ENCODE peak calls at places on chromosomes 3 and 15, in four cellular contexts. Y, W, B and S are unnamed samples. For H3K27me3, the result is how much of the 10 kb centered on the place peaks cover.

GRCh38 chr15:93974804-93975481 is 256.4 kb upstream of the MCTP2 start:
- DNase-seq in Y (no peak), W (peak), B (no peak), S (no peak)

GRCh38 chr15:33735637-33736247 is 232.6 kb upstream of the CHRM5 start:
- DNase-seq in Y (no peak), W (no peak), B (peak), S (no peak)

GRCh38 chr3:167736264-167736787 is 805 bp downstream of the SERPINI1 start:
- DNase-seq in Y (no peak), W (no peak), B (no peak), S (no peak)

GRCh38 chr15:88484781-88485246 is 17.3 kb downstream of the MRPS11 start:
- DNase-seq in Y (no peak), W (no peak), B (no peak), S (no peak)

GRCh38 chr3:30294241-30294667 is 312.1 kb upstream of the TGFBR2 start:
- DNase-seq in Y (no peak), W (no peak), B (no peak), S (no peak)

GRCh38 chr15:35624881-35625280 is 78.9 kb upstream of the DPH6 start:
- DNase-seq in Y (peak), W (peak), B (no peak), S (no peak)

GRCh38 chr3:74692-75243 is 121.8 kb upstream of the CHL1 start:
- DNase-seq in Y (no peak), W (no peak), B (no peak), S (no peak)

GRCh38 chr3:50436063-50436674 is 67.3 kb downstream of the CACNA2D2 start:
- DNase-seq in Y (peak), W (peak), B (peak), S (peak)

GRCh38 chr3:108099203-108099602 is 8.4 kb upstream of the CD47 start:
- DNase-seq in Y (no peak), W (no peak), B (no peak), S (no peak)

GRCh38 chr3:14143826-14144225 is 19.0 kb downstream of the TMEM43 start:
- DNase-seq in Y (no peak), W (peak), B (peak), S (no peak)

GRCh38 chr15:96322401-96323249 is 7.9 kb upstream of the NR2F2 start:
- DNase-seq in Y (no peak), W (peak), B (no peak), S (peak)

GRCh38 chr3:120089089-120089488 is 5.2 kb downstream of the GSK3B start:
- DNase-seq in Y (no peak), W (no peak), B (no peak), S (no peak)

GRCh38 chr3:136750209-136750921 is 1.8 kb downstream of the STAG1 start:
- DNase-seq in Y (no peak), W (no peak), B (peak), S (no peak)

GRCh38 chr3:64460877-64461276 is 226.9 kb downstream of the ADAMTS9 start:
- DNase-seq in Y (no peak), W (peak), B (no peak), S (no peak)

GRCh38 chr3:74839591-74839990 is 225.1 kb upstream of the CNTN3 start:
- DNase-seq in Y (no peak), W (no peak), B (no peak), S (no peak)

GRCh38 chr15:52050416-52050815 is 31.4 kb downstream of the MAPK6 start:
- DNase-seq in Y (no peak), W (no peak), B (no peak), S (no peak)

GRCh38 chr15:68592054-68592453 is 13.3 kb downstream of the CORO2B start:
- DNase-seq in Y (no peak), W (no peak), B (no peak), S (no peak)

GRCh38 chr15:60091150-60091549 is 87.0 kb downstream of the FOXB1 start:
- DNase-seq in Y (peak), W (peak), B (peak), S (no peak)

GRCh38 chr3:195877136-195877715 is 31.1 kb downstream of the TNK2 start:
- DNase-seq in Y (no peak), W (no peak), B (peak), S (no peak)

GRCh38 chr15:70714575-70714974 is 48.8 kb downstream of the UACA start:
- DNase-seq in Y (no peak), W (no peak), B (no peak), S (no peak)

GRCh38 chr15:43218908-43219706 is 1.7 kb downstream of the EPB42 start:
- DNase-seq in Y (no peak), W (no peak), B (no peak), S (no peak)

GRCh38 chr3:54801977-54802376 is 125.9 kb downstream of the LRTM1 start:
- DNase-seq in Y (no peak), W (no peak), B (no peak), S (no peak)

GRCh38 chr15:88630141-88630721 is 8.6 kb upstream of the ISG20 start:
- DNase-seq in Y (no peak), W (no peak), B (peak), S (no peak)

GRCh38 chr3:18223591-18224338 is 201.4 kb downstream of the SATB1 start:
- DNase-seq in Y (no peak), W (no peak), B (no peak), S (no peak)

GRCh38 chr3:36511761-36512496 is 131.6 kb downstream of the STAC start:
- DNase-seq in Y (no peak), W (no peak), B (no peak), S (no peak)

GRCh38 chr15:99961011-99961441 is 227.8 kb upstream of the LYSMD4 start:
- DNase-seq in Y (no peak), W (peak), B (peak), S (peak)

GRCh38 chr3:85567074-85567676 is 608.4 kb downstream of the CADM2 start:
- DNase-seq in Y (no peak), W (peak), B (peak), S (peak)

GRCh38 chr3:78139166-78139565 is 1099.3 kb downstream of the ROBO2 start:
- DNase-seq in Y (no peak), W (peak), B (no peak), S (no peak)

GRCh38 chr3:177754508-177754921 is 557.2 kb upstream of the TBL1XR1 start:
- DNase-seq in Y (no peak), W (no peak), B (no peak), S (no peak)

GRCh38 chr3:177752841-177753240 is 555.6 kb upstream of the TBL1XR1 start:
- DNase-seq in Y (no peak), W (no peak), B (no peak), S (no peak)

GRCh38 chr3:177750436-177750835 is 553.2 kb upstream of the TBL1XR1 start:
- DNase-seq in Y (no peak), W (no peak), B (no peak), S (no peak)

GRCh38 chr3:177751770-177752169 is 554.5 kb upstream of the TBL1XR1 start:
- DNase-seq in Y (no peak), W (no peak), B (no peak), S (no peak)

DNA sequence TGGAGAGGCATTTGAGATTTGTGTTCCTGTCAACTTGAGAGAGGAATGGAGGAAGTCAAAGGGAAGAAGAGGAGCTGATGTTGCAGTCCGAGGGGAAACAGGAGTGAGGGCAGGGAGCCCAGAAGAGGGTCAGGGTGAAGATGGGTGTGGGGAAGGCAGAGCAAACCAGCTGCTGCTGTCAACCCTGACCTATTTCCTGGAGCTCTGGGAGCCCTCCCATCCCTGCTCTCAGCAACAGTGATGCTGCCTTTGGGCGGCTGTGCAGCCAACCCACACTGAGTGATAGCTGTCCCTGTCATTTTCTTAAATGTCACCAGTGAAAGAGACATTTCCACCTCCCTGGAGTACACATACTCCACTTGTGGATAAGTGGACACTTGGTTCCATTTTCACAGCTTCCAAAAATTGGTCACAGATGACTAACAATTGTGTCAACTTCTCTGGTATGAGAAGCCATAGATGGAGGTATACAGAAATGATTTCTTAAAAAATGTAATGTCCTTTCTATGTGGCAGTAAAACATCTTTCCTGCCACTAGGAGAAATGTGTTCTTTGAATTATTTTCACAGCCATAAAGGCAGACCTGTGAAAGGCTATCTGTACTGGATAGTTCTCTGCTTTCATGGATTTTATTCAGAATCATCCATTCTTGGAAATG is 556.3 kb upstream of the TBL1XR1 start:
- DNase-seq in Y (no peak), W (no peak), B (no peak), S (no peak)
- H3K27ac ChIP-seq in Y (no peak), W (no peak), B (no peak), S (no peak)

DNA sequence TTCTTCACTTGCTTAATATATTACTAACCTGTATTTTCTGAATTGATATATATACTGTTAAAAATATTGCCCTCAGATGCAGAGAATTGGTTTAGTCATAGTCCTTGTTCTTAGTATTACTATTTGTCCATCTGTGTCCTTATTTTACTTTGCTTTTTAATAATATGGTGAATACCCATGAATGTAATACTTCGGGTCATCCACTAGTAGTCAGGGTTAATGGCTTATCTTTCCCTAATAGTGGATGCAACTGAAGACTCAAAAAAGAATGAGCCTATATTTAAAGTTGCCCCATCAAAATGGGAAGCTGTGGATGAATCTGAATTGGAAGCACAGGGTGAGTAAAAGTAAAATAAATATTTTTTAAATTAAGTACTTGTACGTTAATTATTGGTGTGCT is 36.5 kb downstream of the U2SURP start:
- DNase-seq in Y (no peak), W (no peak), B (no peak), S (no peak)
- TF ChIP-seq CTCF in Y (no peak), W (peak), B (peak), S (no peak)

GRCh38 chr3:128442070-128442469 is 24.6 kb downstream of the DNAJB8 start:
- DNase-seq in Y (no peak), W (no peak), B (peak), S (no peak)
- H3K27me3 ChIP-seq in Y (under half), W (under half), B (under half), S (under half)

GRCh38 chr3:51670053-51670666 is 892 bp upstream of the TEX264 start:
- DNase-seq in Y (peak), W (no peak), B (no peak), S (no peak)
- H3K27ac ChIP-seq in Y (peak), W (no peak), B (no peak), S (peak)